ENCODE peak calls at places on chromosomes 12 and 14, in five cellular contexts. I is neuronal stem cell, V is IMR-90, O is H1, X is trophoblast cell. M is an unnamed sample.

GRCh38 chr14:71967709-71968108 is 35.5 kb downstream of the RGS6 start:
- DNase-seq in V (no peak), X (no peak), I (no peak), O (no peak), M (no peak)

GRCh38 chr14:72126561-72126960 is 194.3 kb downstream of the RGS6 start:
- DNase-seq in X (no peak), V (no peak), O (no peak), I (no peak), M (no peak)

GRCh38 chr12:21648378-21648777 is 9.3 kb downstream of the LDHB start:
- DNase-seq in V (no peak), X (no peak), O (no peak), I (no peak), M (no peak)

GRCh38 chr14:92678766-92679165 is 69.7 kb downstream of the LGMN start:
- DNase-seq in V (no peak), X (no peak), I (no peak), O (no peak), M (no peak)

GRCh38 chr12:12983420-12984035 is 16.5 kb downstream of the HEBP1 start:
- DNase-seq in V (peak; percentile 69), I (no peak), X (peak; percentile 78), O (no peak), M (peak; percentile 73)

GRCh38 chr12:122437656-122438121 is 15.2 kb upstream of the CLIP1 start:
- DNase-seq in X (no peak), I (no peak), V (peak; percentile 84), O (no peak), M (no peak)

GRCh38 chr12:111942557-111942956 is 70.4 kb downstream of the TMEM116 start:
- DNase-seq in O (no peak), V (peak; percentile 94), X (peak; percentile 71), I (no peak), M (peak; percentile 72)

GRCh38 chr14:81323094-81323493 is 77.0 kb downstream of the STON2 start:
- DNase-seq in I (no peak), V (no peak), O (no peak), X (no peak), M (no peak)

GRCh38 chr12:14841761-14842160 is 1.6 kb downstream of the ART4 start:
- DNase-seq in X (peak; percentile 92), V (peak; percentile 54), O (no peak), I (no peak), M (peak; percentile 72)

GRCh38 chr12:14836336-14837210 is 6.8 kb downstream of the ART4 start:
- DNase-seq in O (no peak), V (peak; percentile 90), X (peak; percentile 97), I (no peak), M (peak; percentile 97)

GRCh38 chr12:14842315-14842714 is 1.0 kb downstream of the ART4 start:
- DNase-seq in O (no peak), I (no peak), V (no peak), X (no peak), M (no peak)

GRCh38 chr12:14840616-14841015 is 2.7 kb downstream of the ART4 start:
- DNase-seq in O (no peak), I (no peak), V (no peak), X (peak; percentile 58), M (no peak)

DNA sequence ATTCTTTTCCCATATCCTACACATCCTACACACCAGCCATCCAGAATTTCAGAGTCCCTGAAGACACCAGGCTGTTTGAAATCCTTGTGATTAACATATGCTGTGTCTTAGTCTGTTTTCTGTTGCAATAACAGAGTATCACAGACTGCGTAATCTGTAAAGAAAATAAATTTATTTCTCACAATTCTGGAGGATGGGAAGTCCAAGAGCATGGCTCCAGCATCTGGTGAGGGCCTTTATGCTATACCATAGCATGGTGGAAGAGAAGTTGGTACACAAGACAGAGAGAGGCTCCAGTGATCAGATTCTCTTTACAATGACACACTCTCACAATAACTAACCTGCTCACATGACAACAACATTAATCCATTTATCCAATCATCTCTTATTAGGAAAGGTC is 4.1 kb downstream of the ART4 start:
- DNase-seq in X (no peak), V (no peak), O (no peak), I (no peak), M (no peak)
- H3K4me3 ChIP-seq in X (no peak overlapping the region), V (no peak overlapping the region), O (no peak overlapping the region), I (no peak overlapping the region), M (no peak overlapping the region)

DNA sequence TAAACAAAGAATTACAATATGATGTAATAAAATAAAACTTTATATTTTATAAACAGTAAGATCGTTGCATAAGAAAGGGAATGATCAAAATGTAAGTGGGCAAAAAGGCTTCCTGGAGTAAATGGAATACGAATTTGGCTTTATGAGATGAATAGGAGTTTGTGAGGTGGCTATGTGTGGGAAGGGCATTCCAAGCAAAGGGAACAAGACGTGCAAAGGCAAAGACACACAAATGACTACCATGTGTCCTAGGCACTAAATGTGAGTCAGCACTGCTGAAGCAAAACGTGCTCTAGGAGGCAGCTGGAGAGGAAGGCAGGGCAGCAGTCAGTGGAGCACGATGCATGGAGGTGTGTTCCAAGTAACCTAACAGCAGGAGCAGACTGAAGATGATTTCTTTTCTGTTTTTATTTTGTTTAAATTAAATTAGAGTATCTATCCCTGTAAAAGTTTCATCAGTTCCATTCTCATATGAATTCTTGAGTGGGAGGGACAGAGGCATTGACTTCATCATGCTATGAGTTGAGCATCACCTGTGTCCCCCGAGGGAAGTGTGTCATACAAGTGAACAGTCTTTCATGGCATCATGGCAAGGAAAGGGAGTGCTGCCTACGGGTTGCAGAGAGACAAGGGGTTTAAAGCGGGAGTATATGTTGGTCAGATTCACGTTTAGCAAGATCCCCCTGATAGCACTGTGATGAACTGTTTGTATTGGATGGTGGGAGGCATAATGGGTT is 52.9 kb upstream of the HIF1A start:
- DNase-seq in O (no peak), X (no peak), V (peak; percentile 68), I (no peak), M (no peak)
- H3K23ac ChIP-seq in O (no peak overlapping the region), X (peak overlapping the region; percentile 44), V (no peak overlapping the region), I (no peak overlapping the region), M (no peak overlapping the region)

GRCh38 chr12:6157482-6157881 is 33.0 kb upstream of the VWF start:
- DNase-seq in I (no peak), V (no peak), O (no peak), X (no peak), M (peak; percentile 23)

GRCh38 chr12:6158263-6158662 is 33.8 kb upstream of the VWF start:
- DNase-seq in X (no peak), V (no peak), O (no peak), I (no peak), M (peak; percentile 59)

GRCh38 chr12:6163554-6164060 is 36.6 kb upstream of the CD9 start:
- DNase-seq in X (no peak), V (no peak), O (no peak), I (no peak), M (no peak)

GRCh38 chr12:6158749-6159148 is 34.3 kb upstream of the VWF start:
- DNase-seq in O (no peak), X (no peak), V (no peak), I (no peak), M (no peak)

GRCh38 chr12:6161124-6161882 is 36.8 kb upstream of the VWF start:
- DNase-seq in I (no peak), O (no peak), V (peak; percentile 92), X (no peak), M (peak; percentile 80)
- H2AFZ ChIP-seq in I (peak overlapping the region; percentile 53), O (no peak overlapping the region), V (peak overlapping the region; percentile 87), X (no peak overlapping the region), M (no peak overlapping the region)

DNA sequence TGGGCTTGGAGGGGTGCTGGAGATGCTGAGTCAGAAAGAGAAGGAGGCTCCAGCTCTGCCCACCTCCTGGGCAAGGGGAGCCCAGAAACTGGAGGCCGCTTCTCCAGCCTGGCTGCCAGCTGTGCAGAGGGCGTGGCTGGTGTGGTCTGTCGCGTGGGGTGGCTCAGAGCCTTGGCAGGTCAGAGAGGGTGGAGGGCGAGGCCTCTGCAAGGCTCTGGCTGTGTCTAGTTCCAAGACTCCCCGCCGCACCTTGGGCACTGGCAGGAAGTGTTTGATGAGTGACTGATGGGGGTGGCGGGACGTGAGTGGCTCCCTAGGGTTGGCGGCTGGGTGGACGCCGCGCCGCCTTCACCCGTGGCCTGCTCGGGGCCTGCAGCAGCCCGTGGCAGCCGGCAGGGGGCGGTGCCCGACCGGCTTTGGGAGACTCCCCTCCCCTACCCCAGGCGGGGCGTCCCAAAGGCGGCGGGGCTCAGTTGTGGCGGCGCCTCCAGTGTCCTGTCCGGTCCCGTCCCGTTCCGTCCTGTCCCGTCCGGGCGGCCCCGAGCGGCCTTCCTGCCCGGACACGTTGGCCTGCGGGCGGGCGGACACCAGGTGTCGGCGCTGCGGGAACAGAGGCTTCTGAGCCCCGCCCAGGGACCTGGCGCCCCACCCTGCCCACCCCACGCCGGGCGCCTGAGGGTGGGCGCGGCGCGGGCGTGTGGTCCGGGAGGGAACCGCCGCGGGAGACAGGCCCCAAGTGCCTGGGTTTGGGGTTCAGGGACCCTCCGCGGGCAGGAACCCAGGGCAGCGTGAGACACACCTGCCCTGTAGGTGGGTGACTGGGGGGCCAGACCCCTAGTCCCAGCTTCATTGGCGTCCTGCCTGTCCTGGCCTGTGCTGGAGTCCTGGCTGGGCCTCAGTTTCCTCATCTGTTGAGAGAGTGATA is 39.7 kb downstream of the KRT80 start:
- DNase-seq in X (peak; percentile 80), O (peak; percentile 86), V (peak; percentile 41), I (peak; percentile 68), M (peak; percentile 56)
- H3K4me3 ChIP-seq in X (peak overlapping the region; percentile 54), O (peak overlapping the region; percentile 10), V (peak overlapping the region; percentile 30), I (no peak overlapping the region), M (peak overlapping the region; percentile 66)

GRCh38 chr12:57869919-57870318 is 23.4 kb upstream of the CTDSP2 start:
- DNase-seq in V (no peak), O (no peak), I (no peak), X (no peak), M (no peak)

GRCh38 chr12:57866308-57867019 is 19.9 kb upstream of the CTDSP2 start:
- DNase-seq in V (no peak), X (no peak), I (no peak), O (no peak), M (no peak)

GRCh38 chr12:57872362-57872761 is 25.8 kb upstream of the CTDSP2 start:
- DNase-seq in O (no peak), X (no peak), V (no peak), I (no peak), M (no peak)

GRCh38 chr12:57868211-57868610 is 21.7 kb upstream of the CTDSP2 start:
- DNase-seq in I (no peak), V (peak; percentile 36), O (no peak), X (no peak), M (peak; percentile 92)

GRCh38 chr12:57868870-57869609 is 22.5 kb upstream of the CTDSP2 start:
- DNase-seq in V (no peak), I (no peak), O (peak; percentile 64), X (no peak), M (no peak)
- H3K23ac ChIP-seq in V (peak overlapping the region; percentile 40), I (no peak overlapping the region), O (no peak overlapping the region), X (no peak overlapping the region), M (no peak overlapping the region)

GRCh38 chr14:61178226-61179060 is 102.7 kb downstream of the TMEM30B start:
- DNase-seq in O (no peak), V (peak; percentile 99), X (peak; percentile 79), I (no peak), M (peak; percentile 98)
- H2AFZ ChIP-seq in O (no peak overlapping the region), V (peak overlapping the region; percentile 85), X (no peak overlapping the region), I (no peak overlapping the region), M (peak overlapping the region; percentile 20)

M was measured in mesenchymal stem cell.